ENCODE peak calls at places on chromosomes 5 and 9, in ten cellular contexts. One of them, this sample, is unnamed.

GRCh38 chr9:118976160-118976559 is 393.1 kb downstream of the BRINP1 start:
- DNase-seq in stimulated activated CD8-positive, alpha-beta memory T cell treated with anti-CD3 and anti-CD28 coated beads, Interleukin-7, amount 100 ng/mL, for 24 hours: no peak
- DNase-seq in stimulated activated naive B cell treated with anti-CD40 and anti-IgM and Interleukin-4, amounts not matched to agents 10 μg/mL and 1 μg/mL and 100 μg/mL, for 72 hours: no peak
- DNase-seq in globus pallidus: no peak
- DNase-seq in AG08395: no peak
- DNase-seq in tibial artery: no peak
- DNase-seq in astrocyte of the hippocampus: no peak
- DNase-seq in head of caudate nucleus: no peak
- DNase-seq in right lobe of liver: no peak
- DNase-seq in lower lobe of right lung: no peak
- DNase-seq in this sample: no peak

GRCh38 chr9:134320916-134321570 is 5.2 kb upstream of the RXRA start:
- DNase-seq in stimulated activated CD8-positive, alpha-beta memory T cell treated with anti-CD3 and anti-CD28 coated beads, Interleukin-7, amount 100 ng/mL, for 24 hours: no peak
- DNase-seq in stimulated activated naive B cell treated with anti-CD40 and anti-IgM and Interleukin-4, amounts not matched to agents 10 μg/mL and 1 μg/mL and 100 μg/mL, for 72 hours: no peak
- DNase-seq in globus pallidus: no peak
- DNase-seq in AG08395: no peak
- DNase-seq in tibial artery: peak
- DNase-seq in astrocyte of the hippocampus: no peak
- DNase-seq in head of caudate nucleus: no peak
- DNase-seq in right lobe of liver: peak
- DNase-seq in lower lobe of right lung: peak
- DNase-seq in this sample: no peak

GRCh38 chr9:3510796-3511195 is 15.0 kb downstream of the RFX3 start:
- DNase-seq in stimulated activated CD8-positive, alpha-beta memory T cell treated with anti-CD3 and anti-CD28 coated beads, Interleukin-7, amount 100 ng/mL, for 24 hours: no peak
- DNase-seq in stimulated activated naive B cell treated with anti-CD40 and anti-IgM and Interleukin-4, amounts not matched to agents 10 μg/mL and 1 μg/mL and 100 μg/mL, for 72 hours: no peak
- DNase-seq in globus pallidus: no peak
- DNase-seq in AG08395: no peak
- DNase-seq in tibial artery: no peak
- DNase-seq in astrocyte of the hippocampus: no peak
- DNase-seq in head of caudate nucleus: no peak
- DNase-seq in right lobe of liver: no peak
- DNase-seq in lower lobe of right lung: no peak
- DNase-seq in this sample: no peak

GRCh38 chr9:84937086-84937670 is 267.6 kb downstream of the NTRK2 start:
- DNase-seq in stimulated activated CD8-positive, alpha-beta memory T cell treated with anti-CD3 and anti-CD28 coated beads, Interleukin-7, amount 100 ng/mL, for 24 hours: no peak
- DNase-seq in stimulated activated naive B cell treated with anti-CD40 and anti-IgM and Interleukin-4, amounts not matched to agents 10 μg/mL and 1 μg/mL and 100 μg/mL, for 72 hours: no peak
- DNase-seq in globus pallidus: no peak
- DNase-seq in AG08395: no peak
- DNase-seq in tibial artery: no peak
- DNase-seq in astrocyte of the hippocampus: no peak
- DNase-seq in head of caudate nucleus: no peak
- DNase-seq in right lobe of liver: no peak
- DNase-seq in lower lobe of right lung: no peak
- DNase-seq in this sample: no peak

GRCh38 chr5:150632305-150633160 is 7.9 kb upstream of the SYNPO start:
- DNase-seq in stimulated activated CD8-positive, alpha-beta memory T cell treated with anti-CD3 and anti-CD28 coated beads, Interleukin-7, amount 100 ng/mL, for 24 hours: no peak
- DNase-seq in stimulated activated naive B cell treated with anti-CD40 and anti-IgM and Interleukin-4, amounts not matched to agents 10 μg/mL and 1 μg/mL and 100 μg/mL, for 72 hours: no peak
- DNase-seq in globus pallidus: no peak
- DNase-seq in AG08395: no peak
- DNase-seq in tibial artery: no peak
- DNase-seq in astrocyte of the hippocampus: peak
- DNase-seq in head of caudate nucleus: no peak
- DNase-seq in right lobe of liver: no peak
- DNase-seq in lower lobe of right lung: no peak
- DNase-seq in this sample: peak

GRCh38 chr9:87109182-87109581 is 161.9 kb upstream of the GAS1 start:
- DNase-seq in stimulated activated CD8-positive, alpha-beta memory T cell treated with anti-CD3 and anti-CD28 coated beads, Interleukin-7, amount 100 ng/mL, for 24 hours: no peak
- DNase-seq in stimulated activated naive B cell treated with anti-CD40 and anti-IgM and Interleukin-4, amounts not matched to agents 10 μg/mL and 1 μg/mL and 100 μg/mL, for 72 hours: no peak
- DNase-seq in globus pallidus: no peak
- DNase-seq in AG08395: no peak
- DNase-seq in tibial artery: no peak
- DNase-seq in astrocyte of the hippocampus: peak
- DNase-seq in head of caudate nucleus: no peak
- DNase-seq in right lobe of liver: no peak
- DNase-seq in lower lobe of right lung: no peak
- DNase-seq in this sample: no peak

GRCh38 chr5:80998590-80998979 is 38.4 kb downstream of the RASGRF2 start:
- DNase-seq in stimulated activated CD8-positive, alpha-beta memory T cell treated with anti-CD3 and anti-CD28 coated beads, Interleukin-7, amount 100 ng/mL, for 24 hours: no peak
- DNase-seq in stimulated activated naive B cell treated with anti-CD40 and anti-IgM and Interleukin-4, amounts not matched to agents 10 μg/mL and 1 μg/mL and 100 μg/mL, for 72 hours: no peak
- DNase-seq in globus pallidus: no peak
- DNase-seq in AG08395: no peak
- DNase-seq in tibial artery: no peak
- DNase-seq in astrocyte of the hippocampus: no peak
- DNase-seq in head of caudate nucleus: no peak
- DNase-seq in right lobe of liver: no peak
- DNase-seq in lower lobe of right lung: no peak
- DNase-seq in this sample: no peak

GRCh38 chr9:2120926-2121689 is 106.0 kb downstream of the SMARCA2 start:
- DNase-seq in stimulated activated CD8-positive, alpha-beta memory T cell treated with anti-CD3 and anti-CD28 coated beads, Interleukin-7, amount 100 ng/mL, for 24 hours: no peak
- DNase-seq in stimulated activated naive B cell treated with anti-CD40 and anti-IgM and Interleukin-4, amounts not matched to agents 10 μg/mL and 1 μg/mL and 100 μg/mL, for 72 hours: no peak
- DNase-seq in globus pallidus: no peak
- DNase-seq in AG08395: no peak
- DNase-seq in tibial artery: no peak
- DNase-seq in astrocyte of the hippocampus: peak
- DNase-seq in head of caudate nucleus: no peak
- DNase-seq in right lobe of liver: no peak
- DNase-seq in lower lobe of right lung: no peak
- DNase-seq in this sample: no peak

GRCh38 chr9:87581513-87581912 is 83.8 kb downstream of the DAPK1 start:
- DNase-seq in stimulated activated CD8-positive, alpha-beta memory T cell treated with anti-CD3 and anti-CD28 coated beads, Interleukin-7, amount 100 ng/mL, for 24 hours: no peak
- DNase-seq in stimulated activated naive B cell treated with anti-CD40 and anti-IgM and Interleukin-4, amounts not matched to agents 10 μg/mL and 1 μg/mL and 100 μg/mL, for 72 hours: no peak
- DNase-seq in globus pallidus: no peak
- DNase-seq in AG08395: peak
- DNase-seq in tibial artery: no peak
- DNase-seq in astrocyte of the hippocampus: no peak
- DNase-seq in head of caudate nucleus: no peak
- DNase-seq in right lobe of liver: no peak
- DNase-seq in lower lobe of right lung: no peak
- DNase-seq in this sample: no peak

GRCh38 chr5:1417586-1418225 is 27.5 kb downstream of the SLC6A3 start:
- DNase-seq in stimulated activated CD8-positive, alpha-beta memory T cell treated with anti-CD3 and anti-CD28 coated beads, Interleukin-7, amount 100 ng/mL, for 24 hours: no peak
- DNase-seq in stimulated activated naive B cell treated with anti-CD40 and anti-IgM and Interleukin-4, amounts not matched to agents 10 μg/mL and 1 μg/mL and 100 μg/mL, for 72 hours: no peak
- DNase-seq in globus pallidus: no peak
- DNase-seq in AG08395: no peak
- DNase-seq in tibial artery: peak
- DNase-seq in astrocyte of the hippocampus: no peak
- DNase-seq in head of caudate nucleus: no peak
- DNase-seq in right lobe of liver: peak
- DNase-seq in lower lobe of right lung: peak
- DNase-seq in this sample: no peak

GRCh38 chr5:142618125-142618524 is 67.8 kb downstream of the FGF1 start:
- DNase-seq in stimulated activated CD8-positive, alpha-beta memory T cell treated with anti-CD3 and anti-CD28 coated beads, Interleukin-7, amount 100 ng/mL, for 24 hours: no peak
- DNase-seq in stimulated activated naive B cell treated with anti-CD40 and anti-IgM and Interleukin-4, amounts not matched to agents 10 μg/mL and 1 μg/mL and 100 μg/mL, for 72 hours: no peak
- DNase-seq in globus pallidus: no peak
- DNase-seq in AG08395: peak
- DNase-seq in tibial artery: no peak
- DNase-seq in astrocyte of the hippocampus: peak
- DNase-seq in head of caudate nucleus: no peak
- DNase-seq in right lobe of liver: no peak
- DNase-seq in lower lobe of right lung: no peak
- DNase-seq in this sample: no peak

GRCh38 chr5:134248271-134248670 is 22.4 kb upstream of the PPP2CA start:
- DNase-seq in stimulated activated CD8-positive, alpha-beta memory T cell treated with anti-CD3 and anti-CD28 coated beads, Interleukin-7, amount 100 ng/mL, for 24 hours: no peak
- DNase-seq in stimulated activated naive B cell treated with anti-CD40 and anti-IgM and Interleukin-4, amounts not matched to agents 10 μg/mL and 1 μg/mL and 100 μg/mL, for 72 hours: no peak
- DNase-seq in globus pallidus: no peak
- DNase-seq in AG08395: no peak
- DNase-seq in tibial artery: no peak
- DNase-seq in astrocyte of the hippocampus: no peak
- DNase-seq in head of caudate nucleus: no peak
- DNase-seq in right lobe of liver: no peak
- DNase-seq in lower lobe of right lung: no peak
- DNase-seq in this sample: no peak

GRCh38 chr9:16884952-16885513 is 14.6 kb upstream of the BNC2 start:
- DNase-seq in stimulated activated CD8-positive, alpha-beta memory T cell treated with anti-CD3 and anti-CD28 coated beads, Interleukin-7, amount 100 ng/mL, for 24 hours: no peak
- DNase-seq in stimulated activated naive B cell treated with anti-CD40 and anti-IgM and Interleukin-4, amounts not matched to agents 10 μg/mL and 1 μg/mL and 100 μg/mL, for 72 hours: no peak
- DNase-seq in globus pallidus: peak
- DNase-seq in AG08395: peak
- DNase-seq in tibial artery: peak
- DNase-seq in astrocyte of the hippocampus: no peak
- DNase-seq in head of caudate nucleus: no peak
- DNase-seq in right lobe of liver: no peak
- DNase-seq in lower lobe of right lung: no peak
- DNase-seq in this sample: no peak

GRCh38 chr9:131379056-131379455 is 14.8 kb upstream of the PRRC2B start:
- DNase-seq in stimulated activated CD8-positive, alpha-beta memory T cell treated with anti-CD3 and anti-CD28 coated beads, Interleukin-7, amount 100 ng/mL, for 24 hours: no peak
- DNase-seq in stimulated activated naive B cell treated with anti-CD40 and anti-IgM and Interleukin-4, amounts not matched to agents 10 μg/mL and 1 μg/mL and 100 μg/mL, for 72 hours: no peak
- DNase-seq in globus pallidus: no peak
- DNase-seq in AG08395: no peak
- DNase-seq in tibial artery: no peak
- DNase-seq in astrocyte of the hippocampus: no peak
- DNase-seq in head of caudate nucleus: no peak
- DNase-seq in right lobe of liver: no peak
- DNase-seq in lower lobe of right lung: no peak
- DNase-seq in this sample: no peak

GRCh38 chr5:33309076-33309475 is 131.7 kb upstream of the TARS1 start:
- DNase-seq in stimulated activated CD8-positive, alpha-beta memory T cell treated with anti-CD3 and anti-CD28 coated beads, Interleukin-7, amount 100 ng/mL, for 24 hours: no peak
- DNase-seq in stimulated activated naive B cell treated with anti-CD40 and anti-IgM and Interleukin-4, amounts not matched to agents 10 μg/mL and 1 μg/mL and 100 μg/mL, for 72 hours: no peak
- DNase-seq in globus pallidus: no peak
- DNase-seq in AG08395: no peak
- DNase-seq in tibial artery: no peak
- DNase-seq in astrocyte of the hippocampus: no peak
- DNase-seq in head of caudate nucleus: no peak
- DNase-seq in right lobe of liver: no peak
- DNase-seq in lower lobe of right lung: no peak
- DNase-seq in this sample: no peak

GRCh38 chr9:129195606-129196005 is 17.5 kb upstream of the IER5L start:
- DNase-seq in stimulated activated CD8-positive, alpha-beta memory T cell treated with anti-CD3 and anti-CD28 coated beads, Interleukin-7, amount 100 ng/mL, for 24 hours: no peak
- DNase-seq in stimulated activated naive B cell treated with anti-CD40 and anti-IgM and Interleukin-4, amounts not matched to agents 10 μg/mL and 1 μg/mL and 100 μg/mL, for 72 hours: no peak
- DNase-seq in globus pallidus: no peak
- DNase-seq in AG08395: no peak
- DNase-seq in tibial artery: no peak
- DNase-seq in astrocyte of the hippocampus: no peak
- DNase-seq in head of caudate nucleus: no peak
- DNase-seq in right lobe of liver: no peak
- DNase-seq in lower lobe of right lung: no peak
- DNase-seq in this sample: no peak

This sample was measured in NCI-H446.